ENCODE peak calls at places on chromosomes 11 and 22, in seven cellular contexts. One of them, this sample, is unnamed.

GRCh38 chr11:100240051-100240450 is 447.0 kb upstream of the ARHGAP42 start:
- DNase-seq in immature natural killer cell: no peak
- DNase-seq in RCC 7860: no peak
- DNase-seq in M059J: no peak
- DNase-seq in stimulated activated CD4-positive, alpha-beta T cell treated with anti-CD3 and anti-CD28 coated beads, Interleukin-15, amount 100 ng/mL, for 24 hours: no peak
- DNase-seq in NCI-H460: no peak
- DNase-seq in hepatocyte: no peak
- DNase-seq in this sample: no peak

GRCh38 chr22:19876314-19876940 is 21.8 kb upstream of the GNB1L start:
- DNase-seq in immature natural killer cell: no peak
- DNase-seq in RCC 7860: no peak
- DNase-seq in M059J: no peak
- DNase-seq in stimulated activated CD4-positive, alpha-beta T cell treated with anti-CD3 and anti-CD28 coated beads, Interleukin-15, amount 100 ng/mL, for 24 hours: no peak
- DNase-seq in NCI-H460: peak; percentile 56
- DNase-seq in hepatocyte: no peak
- DNase-seq in this sample: no peak

GRCh38 chr11:2804701-2805387 is 80.7 kb downstream of the CDKN1C start:
- DNase-seq in immature natural killer cell: no peak
- DNase-seq in RCC 7860: no peak
- DNase-seq in M059J: no peak
- DNase-seq in stimulated activated CD4-positive, alpha-beta T cell treated with anti-CD3 and anti-CD28 coated beads, Interleukin-15, amount 100 ng/mL, for 24 hours: no peak
- DNase-seq in NCI-H460: no peak
- DNase-seq in hepatocyte: no peak
- DNase-seq in this sample: no peak

GRCh38 chr11:95363189-95363588 is 132.2 kb upstream of the SESN3 start:
- DNase-seq in immature natural killer cell: no peak
- DNase-seq in RCC 7860: no peak
- DNase-seq in M059J: no peak
- DNase-seq in stimulated activated CD4-positive, alpha-beta T cell treated with anti-CD3 and anti-CD28 coated beads, Interleukin-15, amount 100 ng/mL, for 24 hours: no peak
- DNase-seq in NCI-H460: no peak
- DNase-seq in hepatocyte: no peak
- DNase-seq in this sample: no peak

GRCh38 chr22:30023099-30023498 is 57.2 kb upstream of the HORMAD2 start:
- DNase-seq in immature natural killer cell: no peak
- DNase-seq in RCC 7860: no peak
- DNase-seq in M059J: no peak
- DNase-seq in stimulated activated CD4-positive, alpha-beta T cell treated with anti-CD3 and anti-CD28 coated beads, Interleukin-15, amount 100 ng/mL, for 24 hours: no peak
- DNase-seq in NCI-H460: no peak
- DNase-seq in hepatocyte: no peak
- DNase-seq in this sample: no peak

GRCh38 chr11:112801286-112802088 is 159.7 kb upstream of the NCAM1 start:
- DNase-seq in immature natural killer cell: no peak
- DNase-seq in RCC 7860: no peak
- DNase-seq in M059J: no peak
- DNase-seq in stimulated activated CD4-positive, alpha-beta T cell treated with anti-CD3 and anti-CD28 coated beads, Interleukin-15, amount 100 ng/mL, for 24 hours: no peak
- DNase-seq in NCI-H460: no peak
- DNase-seq in hepatocyte: no peak
- DNase-seq in this sample: no peak

GRCh38 chr11:3609416-3610265 is 32.2 kb downstream of the ART5 start:
- DNase-seq in immature natural killer cell: peak; percentile 17
- DNase-seq in RCC 7860: peak; percentile 15
- DNase-seq in M059J: peak; percentile 49
- DNase-seq in stimulated activated CD4-positive, alpha-beta T cell treated with anti-CD3 and anti-CD28 coated beads, Interleukin-15, amount 100 ng/mL, for 24 hours: peak; percentile 25
- DNase-seq in NCI-H460: peak; percentile 37
- DNase-seq in hepatocyte: peak; percentile 63
- DNase-seq in this sample: peak; percentile 13

GRCh38 chr11:95877288-95877687 is 46.6 kb downstream of the MTMR2 start:
- DNase-seq in immature natural killer cell: no peak
- DNase-seq in RCC 7860: peak; percentile 96
- DNase-seq in M059J: peak; percentile 98
- DNase-seq in stimulated activated CD4-positive, alpha-beta T cell treated with anti-CD3 and anti-CD28 coated beads, Interleukin-15, amount 100 ng/mL, for 24 hours: no peak
- DNase-seq in NCI-H460: no peak
- DNase-seq in hepatocyte: no peak
- DNase-seq in this sample: no peak

GRCh38 chr11:134749040-134749586 is 337.1 kb upstream of the B3GAT1 start:
- DNase-seq in immature natural killer cell: no peak
- DNase-seq in RCC 7860: no peak
- DNase-seq in M059J: no peak
- DNase-seq in stimulated activated CD4-positive, alpha-beta T cell treated with anti-CD3 and anti-CD28 coated beads, Interleukin-15, amount 100 ng/mL, for 24 hours: no peak
- DNase-seq in NCI-H460: no peak
- DNase-seq in hepatocyte: no peak
- DNase-seq in this sample: no peak

GRCh38 chr11:76173663-76174062 is 32.6 kb downstream of the WNT11 start:
- DNase-seq in immature natural killer cell: no peak
- DNase-seq in RCC 7860: no peak
- DNase-seq in M059J: peak; percentile 25
- DNase-seq in stimulated activated CD4-positive, alpha-beta T cell treated with anti-CD3 and anti-CD28 coated beads, Interleukin-15, amount 100 ng/mL, for 24 hours: no peak
- DNase-seq in NCI-H460: no peak
- DNase-seq in hepatocyte: no peak
- DNase-seq in this sample: no peak

GRCh38 chr11:64230209-64230984 is at the start of gene DNAJC4:
- DNase-seq in immature natural killer cell: peak; percentile 90
- DNase-seq in RCC 7860: peak; percentile 73
- DNase-seq in M059J: peak; percentile 94
- DNase-seq in stimulated activated CD4-positive, alpha-beta T cell treated with anti-CD3 and anti-CD28 coated beads, Interleukin-15, amount 100 ng/mL, for 24 hours: peak; percentile 95
- DNase-seq in NCI-H460: peak; percentile 84
- DNase-seq in hepatocyte: peak; percentile 96
- DNase-seq in this sample: peak; percentile 96

GRCh38 chr11:128532016-128532570 is 55.3 kb downstream of the ETS1 start:
- DNase-seq in immature natural killer cell: no peak
- DNase-seq in RCC 7860: no peak
- DNase-seq in M059J: no peak
- DNase-seq in stimulated activated CD4-positive, alpha-beta T cell treated with anti-CD3 and anti-CD28 coated beads, Interleukin-15, amount 100 ng/mL, for 24 hours: no peak
- DNase-seq in NCI-H460: no peak
- DNase-seq in hepatocyte: no peak
- DNase-seq in this sample: no peak

GRCh38 chr11:2951235-2952110 is 22.3 kb upstream of the PHLDA2 start:
- DNase-seq in immature natural killer cell: peak; percentile 14
- DNase-seq in RCC 7860: peak; percentile 23
- DNase-seq in M059J: peak; percentile 96
- DNase-seq in stimulated activated CD4-positive, alpha-beta T cell treated with anti-CD3 and anti-CD28 coated beads, Interleukin-15, amount 100 ng/mL, for 24 hours: no peak
- DNase-seq in NCI-H460: no peak
- DNase-seq in hepatocyte: no peak
- DNase-seq in this sample: no peak

GRCh38 chr11:130435671-130436070 is 7.3 kb upstream of the ADAMTS8 start:
- DNase-seq in immature natural killer cell: no peak
- DNase-seq in RCC 7860: peak; percentile 78
- DNase-seq in M059J: peak; percentile 73
- DNase-seq in stimulated activated CD4-positive, alpha-beta T cell treated with anti-CD3 and anti-CD28 coated beads, Interleukin-15, amount 100 ng/mL, for 24 hours: no peak
- DNase-seq in NCI-H460: no peak
- DNase-seq in hepatocyte: no peak
- DNase-seq in this sample: no peak

GRCh38 chr11:74085542-74085892 is 76.6 kb upstream of the UCP3 start:
- DNase-seq in immature natural killer cell: no peak
- DNase-seq in RCC 7860: peak; percentile 11
- DNase-seq in M059J: peak; percentile 43
- DNase-seq in stimulated activated CD4-positive, alpha-beta T cell treated with anti-CD3 and anti-CD28 coated beads, Interleukin-15, amount 100 ng/mL, for 24 hours: no peak
- DNase-seq in NCI-H460: no peak
- DNase-seq in hepatocyte: no peak
- DNase-seq in this sample: peak; percentile 15

GRCh38 chr22:29907753-29908515 is 25.0 kb downstream of the MTMR3 start:
- DNase-seq in immature natural killer cell: no peak
- DNase-seq in RCC 7860: peak; percentile 90
- DNase-seq in M059J: peak; percentile 97
- DNase-seq in stimulated activated CD4-positive, alpha-beta T cell treated with anti-CD3 and anti-CD28 coated beads, Interleukin-15, amount 100 ng/mL, for 24 hours: peak; percentile 41
- DNase-seq in NCI-H460: peak; percentile 79
- DNase-seq in hepatocyte: peak; percentile 92
- DNase-seq in this sample: peak; percentile 75

GRCh38 chr11:7672276-7672959 is 882 bp downstream of the CYB5R2 start:
- DNase-seq in immature natural killer cell: no peak
- DNase-seq in RCC 7860: no peak
- DNase-seq in M059J: no peak
- DNase-seq in stimulated activated CD4-positive, alpha-beta T cell treated with anti-CD3 and anti-CD28 coated beads, Interleukin-15, amount 100 ng/mL, for 24 hours: no peak
- DNase-seq in NCI-H460: no peak
- DNase-seq in hepatocyte: peak; percentile 25
- DNase-seq in this sample: no peak